ENCODE peak calls at places on chromosomes 1 and 21, in four cellular contexts. E, A, R and G are unnamed samples.

GRCh38 chr1:36276688-36277087 is 29.5 kb upstream of the SH3D21 start:
- DNase-seq in E (no peak), R (no peak), A (no peak), G (no peak)

GRCh38 chr1:198858026-198858425 is 219.2 kb downstream of the PTPRC start:
- DNase-seq in A (no peak), E (no peak), R (no peak), G (no peak)

GRCh38 chr1:59691261-59691660 is 123.5 kb upstream of the HOOK1 start:
- DNase-seq in R (no peak), E (no peak), A (no peak), G (no peak)

GRCh38 chr21:30831194-30831765 is 1.7 kb upstream of the KRTAP7-1 start:
- DNase-seq in E (peak; percentile 29), A (peak; percentile 6), R (no peak), G (peak; percentile 19)

GRCh38 chr1:29540801-29541357 is 304.6 kb downstream of the PTPRU start:
- DNase-seq in E (no peak), A (no peak), R (no peak), G (no peak)

GRCh38 chr1:152487871-152488270 is 22.7 kb upstream of the LCE5A start:
- DNase-seq in E (no peak), R (no peak), A (no peak), G (no peak)

GRCh38 chr1:44072204-44072603 is 40.9 kb upstream of the SLC6A9 start:
- DNase-seq in A (no peak), R (peak; percentile 98), E (no peak), G (no peak)

GRCh38 chr1:215054266-215054665 is 28.3 kb upstream of the KCNK2 start:
- DNase-seq in E (no peak), A (no peak), R (no peak), G (no peak)

GRCh38 chr1:15714438-15715136 is 21.5 kb upstream of the SLC25A34 start:
- DNase-seq in E (no peak), R (peak; percentile 64), A (no peak), G (no peak)

GRCh38 chr21:41669533-41669830 is 97.4 kb downstream of the RIPK4 start:
- DNase-seq in R (no peak), E (no peak), A (no peak), G (no peak)

GRCh38 chr1:172588296-172589291 is 55.6 kb downstream of the SUCO start:
- DNase-seq in R (peak; percentile 94), A (no peak), E (peak; percentile 17), G (no peak)

GRCh38 chr21:14968821-14969220 is 96.0 kb downstream of the NRIP1 start:
- DNase-seq in A (no peak), R (peak; percentile 57), E (no peak), G (no peak)

GRCh38 chr1:32754282-32755097 is 51.9 kb upstream of the SYNC start:
- DNase-seq in R (peak; percentile 51), A (peak; percentile 27), E (peak; percentile 70), G (no peak)

GRCh38 chr1:31238986-31239613 is 587 bp downstream of the NKAIN1 start:
- DNase-seq in R (no peak), A (no peak), E (peak; percentile 62), G (no peak)

GRCh38 chr1:210779259-210779658 is 354.7 kb downstream of the KCNH1 start:
- DNase-seq in A (no peak), R (no peak), E (no peak), G (no peak)

GRCh38 chr21:22020221-22020620 is 1022.0 kb downstream of the NCAM2 start:
- DNase-seq in E (no peak), R (no peak), A (no peak), G (no peak)

GRCh38 chr1:203325004-203325417 is 19.7 kb downstream of the BTG2 start:
- DNase-seq in R (peak; percentile 83), A (peak; percentile 64), E (no peak), G (peak; percentile 58)

GRCh38 chr1:28208818-28209441 is 23.9 kb downstream of the DNAJC8 start:
- DNase-seq in A (peak; percentile 32), R (peak; percentile 36), E (peak; percentile 69), G (peak; percentile 60)

GRCh38 chr1:100308777-100309176 is 42.8 kb downstream of the RTCA start:
- DNase-seq in A (no peak), E (no peak), R (peak; percentile 38), G (no peak)

GRCh38 chr1:44266400-44267344 is 53.4 kb downstream of the DMAP1 start:
- DNase-seq in E (no peak), R (no peak), A (no peak), G (no peak)

GRCh38 chr1:87024936-87025537 is 110.6 kb downstream of the HS2ST1 start:
- DNase-seq in R (peak; percentile 12), A (no peak), E (peak; percentile 40), G (peak; percentile 50)

GRCh38 chr21:43578677-43579313 is 80.5 kb downstream of the HSF2BP start:
- DNase-seq in R (peak; percentile 84), E (no peak), A (no peak), G (no peak)

GRCh38 chr1:247864644-247865043 is 7.7 kb downstream of the TRIM58 start:
- DNase-seq in R (no peak), E (no peak), A (no peak), G (no peak)

GRCh38 chr1:205301220-205301821 is 20.2 kb downstream of the NUAK2 start:
- DNase-seq in E (peak; percentile 91), R (peak; percentile 94), A (no peak), G (no peak)

GRCh38 chr1:206738370-206739366 is 31.9 kb upstream of the IL19 start:
- DNase-seq in A (no peak), R (no peak), E (no peak), G (no peak)

GRCh38 chr1:6065093-6065878 is 19.6 kb downstream of the KCNAB2 start:
- DNase-seq in E (no peak), R (no peak), A (no peak), G (no peak)

GRCh38 chr1:175804556-175804955 is 61.2 kb upstream of the TNR start:
- DNase-seq in R (no peak), A (no peak), E (no peak), G (no peak)

GRCh38 chr1:41493117-41493536 is 8.6 kb upstream of the EDN2 start:
- DNase-seq in R (peak; percentile 91), A (no peak), E (peak; percentile 86), G (no peak)

GRCh38 chr1:6220236-6220635 is 14.3 kb downstream of the RNF207 start:
- DNase-seq in A (no peak), E (no peak), R (no peak), G (no peak)

DNA sequence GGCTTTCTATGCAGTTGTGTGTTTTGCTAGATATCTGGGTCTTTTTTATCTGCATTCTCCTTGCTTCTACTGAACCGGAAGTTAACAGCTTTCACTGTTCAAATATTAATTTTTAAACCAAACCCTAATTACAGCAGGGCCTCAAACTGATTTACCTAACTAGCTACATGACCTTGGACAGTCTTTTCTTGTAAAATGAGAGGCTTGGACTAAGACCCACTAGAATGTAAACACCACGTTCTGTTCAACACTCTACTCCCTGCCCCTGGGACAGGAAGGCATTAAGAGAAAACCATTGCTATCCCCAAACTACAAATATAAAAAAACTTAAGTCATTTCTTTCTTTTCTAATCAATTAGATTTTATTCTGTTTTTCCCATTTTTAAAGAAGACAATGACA is 3.7 kb downstream of the USP24 start:
- DNase-seq in A (no peak), E (no peak), R (no peak), G (no peak)
- H3K4me3 ChIP-seq in A (no peak overlapping the region), E (no peak overlapping the region), R (no peak overlapping the region), G (no peak overlapping the region)

GRCh38 chr1:26233903-26234643 is at the start of gene CEP85:
- DNase-seq in A (peak; percentile 96), E (peak; percentile 100), R (peak; percentile 87), G (peak; percentile 97)

GRCh38 chr1:26237230-26237966 is 3.4 kb downstream of the CEP85 start:
- DNase-seq in A (no peak), E (no peak), R (peak; percentile 59), G (no peak)

GRCh38 chr1:26234644-26235384 is 814 bp downstream of the CEP85 start:
- DNase-seq in R (peak; percentile 27), E (peak; percentile 47), A (no peak), G (peak; percentile 19)

DNA sequence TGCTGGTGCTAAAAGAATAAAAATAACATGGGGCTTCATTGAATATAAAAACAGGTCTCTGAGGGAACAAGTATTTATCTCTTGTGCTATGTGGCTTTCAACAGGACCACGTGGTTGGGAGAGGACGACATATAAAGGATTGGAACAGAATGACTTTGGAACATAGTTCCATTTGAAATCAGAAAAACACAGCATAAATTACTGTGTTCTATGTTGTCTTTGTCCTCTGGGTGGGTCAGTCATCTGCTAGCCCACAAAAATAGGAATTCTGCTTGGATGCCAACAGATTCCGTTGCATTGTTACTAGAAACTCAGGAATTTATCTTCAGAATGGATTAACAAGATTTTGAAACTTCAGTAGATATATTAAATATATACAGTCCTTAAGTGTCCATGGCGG is 5.9 kb downstream of the CEP85 start:
- DNase-seq in R (peak; percentile 77), A (no peak), E (no peak), G (no peak)
- H3K4me3 ChIP-seq in R (no peak overlapping the region), A (no peak overlapping the region), E (no peak overlapping the region), G (no peak overlapping the region)

GRCh38 chr1:8525291-8526275 is 207.7 kb downstream of the SLC45A1 start:
- DNase-seq in A (peak; percentile 58), E (peak; percentile 92), R (peak; percentile 95), G (peak; percentile 69)
- H3K4me3 ChIP-seq in A (peak overlapping the region; percentile 50), E (peak overlapping the region; percentile 26), R (peak overlapping the region; percentile 63), G (peak overlapping the region; percentile 23)

DNA sequence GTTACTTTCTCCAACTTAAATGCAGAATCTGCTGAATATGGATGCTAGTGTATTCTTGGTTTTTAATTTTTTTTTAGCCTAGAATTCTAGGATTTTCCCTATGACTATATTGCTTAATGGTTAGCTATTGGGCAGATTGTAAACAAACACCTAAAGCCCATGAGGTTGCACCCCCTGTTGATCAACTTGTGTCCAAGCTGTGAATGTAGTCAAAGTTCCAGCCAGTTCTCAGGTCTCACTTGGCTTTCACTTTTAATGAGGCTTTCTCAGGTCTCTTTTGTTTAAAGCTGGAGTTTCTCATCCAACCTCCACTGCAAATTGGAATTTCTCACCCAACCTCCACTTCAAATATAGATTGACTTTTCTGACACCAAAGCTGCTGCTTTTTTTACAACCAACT is 35.9 kb downstream of the FCER1A start:
- DNase-seq in A (no peak), R (no peak), E (no peak), G (no peak)
- H3K4me3 ChIP-seq in A (no peak overlapping the region), R (no peak overlapping the region), E (no peak overlapping the region), G (no peak overlapping the region)